ENCODE peak calls at places on chromosomes 7 and 10, in seven cellular contexts. P is DMS53, Y is fibroblast of the aortic adventitia, A is epithelial cell of esophagus, O is HT1080, M is NAMALWA, T is HEK293T. H is an unnamed sample.

GRCh38 chr10:35910234-35910633 is 268.1 kb upstream of the FZD8 start:
- DNase-seq in O (peak; percentile 83), T (no peak), Y (peak; percentile 93), A (peak; percentile 91), M (no peak), P (no peak), H (peak; percentile 76)

GRCh38 chr7:106542550-106543220 is 118.3 kb downstream of the CCDC71L start:
- DNase-seq in A (peak; percentile 84), T (peak; percentile 50), Y (peak; percentile 97), O (peak; percentile 70), P (peak; percentile 92), M (peak; percentile 91), H (peak; percentile 97)

GRCh38 chr7:110119883-110120581 is 970.9 kb upstream of the LRRN3 start:
- DNase-seq in T (no peak), Y (no peak), O (peak; percentile 72), M (no peak), P (peak; percentile 74), A (peak; percentile 57), H (peak; percentile 17)

GRCh38 chr10:132186488-132187413 is at the start of gene DPYSL4:
- DNase-seq in P (peak; percentile 83), A (no peak), M (no peak), T (peak; percentile 97), O (no peak), Y (no peak), H (no peak)

GRCh38 chr7:43844257-43844656 is 25.1 kb downstream of the MRPS24 start:
- DNase-seq in O (peak; percentile 21), M (no peak), P (no peak), A (peak; percentile 39), Y (no peak), T (no peak), H (no peak)

GRCh38 chr10:121608669-121609190 is 10.5 kb upstream of the FGFR2 start:
- DNase-seq in M (peak; percentile 34), T (peak; percentile 81), Y (no peak), P (peak; percentile 75), O (peak; percentile 14), A (peak; percentile 53), H (no peak)

GRCh38 chr10:75105576-75106197 is 5.8 kb upstream of the SAMD8 start:
- DNase-seq in Y (no peak), A (no peak), O (no peak), T (no peak), M (no peak), P (no peak), H (no peak)

GRCh38 chr7:514651-515598 is 4.7 kb downstream of the PDGFA start:
- DNase-seq in A (peak; percentile 85), P (no peak), M (peak; percentile 27), Y (no peak), O (no peak), T (no peak), H (peak; percentile 46)

GRCh38 chr7:151123485-151124204 is 37.4 kb downstream of the AGAP3 start:
- DNase-seq in Y (peak; percentile 77), P (peak; percentile 94), A (peak; percentile 90), M (peak; percentile 89), O (peak; percentile 75), T (peak; percentile 99), H (peak; percentile 85)

GRCh38 chr7:146956323-146956722 is 839.7 kb downstream of the CNTNAP2 start:
- DNase-seq in Y (no peak), M (no peak), O (no peak), P (no peak), T (no peak), A (no peak), H (no peak)

GRCh38 chr7:155426543-155427410 is 31.2 kb upstream of the EN2 start:
- DNase-seq in M (no peak), O (no peak), P (no peak), T (no peak), Y (no peak), A (no peak), H (peak; percentile 5)